ENCODE peak calls at places on chromosomes 2 and 18, in five cellular contexts. A is tibial artery, S is GM23338, K is heart right ventricle, J is OCI-LY7. X is an unnamed sample. For H3K4me1, the result is how much of the 10 kb centered on the place peaks cover.

GRCh38 chr2:38039111-38039510 is 36.8 kb downstream of the CYP1B1 start:
- DNase-seq in K (no peak), S (no peak), J (no peak), A (no peak), X (no peak)

GRCh38 chr2:240469239-240469636 is 33.8 kb downstream of the GPC1 start:
- DNase-seq in S (no peak), A (no peak), J (no peak), K (no peak), X (peak)

GRCh38 chr2:10382313-10383061 is 65.6 kb downstream of the ODC1 start:
- DNase-seq in S (peak), J (peak), K (no peak), A (peak), X (peak)

GRCh38 chr2:118119158-118119715 is 31.0 kb downstream of the INSIG2 start:
- DNase-seq in K (no peak), A (no peak), S (no peak), J (no peak), X (no peak)

GRCh38 chr2:11481789-11482472 is 16.0 kb upstream of the E2F6 start:
- DNase-seq in A (no peak), S (peak), K (no peak), J (no peak), X (no peak)

GRCh38 chr2:40105593-40105992 is 326.5 kb upstream of the THUMPD2 start:
- DNase-seq in J (no peak), K (no peak), A (no peak), S (no peak), X (no peak)

GRCh38 chr18:37985126-37985525 is 419.5 kb upstream of the CELF4 start:
- DNase-seq in J (no peak), K (no peak), A (no peak), S (peak), X (no peak)

GRCh38 chr18:30387401-30387800 is 655.1 kb downstream of the DSC3 start:
- DNase-seq in A (no peak), S (peak), J (no peak), K (no peak), X (no peak)

GRCh38 chr2:19607931-19608762 is 249.7 kb upstream of the OSR1 start:
- DNase-seq in A (no peak), S (no peak), K (no peak), J (no peak), X (no peak)

GRCh38 chr18:7678801-7679200 is 111.7 kb downstream of the PTPRM start:
- DNase-seq in J (no peak), S (no peak), K (no peak), A (no peak), X (no peak)

GRCh38 chr2:171149986-171150693 is 10.6 kb downstream of the TLK1 start:
- DNase-seq in A (no peak), K (no peak), S (no peak), J (no peak), X (no peak)

GRCh38 chr2:234164499-234165409 is 114.3 kb downstream of the SPP2 start:
- DNase-seq in K (no peak), A (no peak), S (no peak), J (peak), X (no peak)

GRCh38 chr2:234166521-234166920 is 116.0 kb downstream of the SPP2 start:
- DNase-seq in A (no peak), S (no peak), K (no peak), J (no peak), X (no peak)

GRCh38 chr2:234162876-234163275 is 112.4 kb downstream of the SPP2 start:
- DNase-seq in S (no peak), K (no peak), J (no peak), A (no peak), X (no peak)

GRCh38 chr2:234163510-234163909 is 113.0 kb downstream of the SPP2 start:
- DNase-seq in K (no peak), J (no peak), A (no peak), S (no peak), X (no peak)

GRCh38 chr2:234165421-234165820 is 114.9 kb downstream of the SPP2 start:
- DNase-seq in A (no peak), K (no peak), J (no peak), S (no peak), X (no peak)
- H3K4me1 ChIP-seq in A (under half), K (under half), J (under half), S (under half), X (under half)

GRCh38 chr2:218023636-218024035 is 20.8 kb upstream of the TNS1 start:
- DNase-seq in S (no peak), A (peak), J (no peak), K (no peak), X (peak)
- H3K27ac ChIP-seq in S (no peak), A (no peak), J (no peak), K (peak), X (no peak)

GRCh38 chr2:45390433-45390832 is 220.6 kb downstream of the SRBD1 start:
- DNase-seq in K (no peak), S (peak), A (no peak), J (no peak), X (no peak)
- H3K4me3 ChIP-seq in K (no peak), S (no peak), A (no peak), J (no peak), X (no peak)

GRCh38 chr18:47912794-47913594 is 17.5 kb downstream of the SMAD2 start:
- DNase-seq in S (no peak), K (no peak), A (no peak), J (no peak), X (no peak)

GRCh38 chr18:47917923-47918610 is 12.4 kb downstream of the SMAD2 start:
- DNase-seq in J (no peak), K (no peak), S (peak), A (no peak), X (no peak)

GRCh38 chr18:47912343-47912742 is 18.1 kb downstream of the SMAD2 start:
- DNase-seq in A (no peak), J (no peak), S (no peak), K (no peak), X (no peak)

GRCh38 chr18:47915930-47916329 is 14.5 kb downstream of the SMAD2 start:
- DNase-seq in J (no peak), A (no peak), S (no peak), K (no peak), X (no peak)

GRCh38 chr18:47915229-47915628 is 15.2 kb downstream of the SMAD2 start:
- DNase-seq in K (no peak), A (no peak), J (no peak), S (no peak), X (no peak)
- H3K4me1 ChIP-seq in K (half or more), A (under half), J (under half), S (half or more), X (under half)

GRCh38 chr2:152523091-152523490 is 188.1 kb downstream of the FMNL2 start:
- DNase-seq in K (no peak), J (no peak), A (no peak), S (no peak), X (no peak)

GRCh38 chr2:152518016-152518415 is 183.0 kb downstream of the FMNL2 start:
- DNase-seq in A (no peak), K (no peak), J (no peak), S (no peak), X (no peak)

GRCh38 chr2:152520759-152521158 is 185.8 kb downstream of the FMNL2 start:
- DNase-seq in A (no peak), J (no peak), S (no peak), K (no peak), X (no peak)

GRCh38 chr2:152518656-152519580 is 183.9 kb downstream of the FMNL2 start:
- DNase-seq in J (no peak), K (no peak), A (no peak), S (no peak), X (no peak)

DNA sequence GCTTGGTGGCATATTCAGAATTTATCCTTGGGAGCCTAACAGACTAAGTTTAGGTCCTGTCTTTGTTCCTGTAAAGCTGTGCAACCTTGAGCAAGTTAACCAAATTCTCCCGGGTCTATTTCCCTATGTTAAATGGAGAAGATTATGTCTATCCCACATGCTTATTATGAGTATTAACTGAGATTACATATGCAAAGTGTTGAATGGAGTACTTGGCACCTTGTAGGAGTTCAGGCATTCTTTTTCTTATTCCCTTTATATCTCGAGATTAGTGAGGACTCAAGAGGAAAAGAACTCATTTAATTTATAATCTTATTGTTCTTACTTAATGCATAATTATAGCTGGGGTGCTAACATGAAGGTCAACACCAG is 184.6 kb downstream of the FMNL2 start:
- DNase-seq in J (no peak), S (no peak), K (no peak), A (no peak), X (no peak)
- H3K27ac ChIP-seq in J (no peak), S (no peak), K (no peak), A (no peak), X (no peak)

GRCh38 chr18:32770651-32771168 is 2.1 kb downstream of the KLHL14 start:
- DNase-seq in K (no peak), J (no peak), S (peak), A (no peak), X (no peak)
- H3K4me3 ChIP-seq in K (peak), J (peak), S (peak), A (peak), X (peak)

DNA sequence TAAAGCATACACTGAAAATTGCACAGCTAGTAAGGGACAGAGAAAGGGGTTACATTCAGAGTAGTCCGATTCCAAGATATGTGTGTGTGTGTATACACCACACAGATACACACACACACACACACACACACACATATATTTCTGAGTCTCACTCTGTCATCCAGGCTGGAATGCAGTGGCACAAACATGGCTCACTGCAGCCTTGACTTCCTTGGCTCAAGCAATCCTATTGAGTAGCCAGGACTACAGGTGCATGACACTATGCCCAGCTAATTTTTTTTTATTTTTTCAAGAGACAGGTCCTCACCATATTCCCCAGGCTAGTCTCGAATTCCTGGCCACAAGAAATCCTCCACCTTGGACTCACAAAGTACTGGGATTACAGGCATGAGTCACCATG is 68.1 kb upstream of the ITPRID2 start:
- DNase-seq in A (no peak), K (no peak), S (no peak), J (no peak), X (no peak)
- H3K4me1 ChIP-seq in A (under half), K (under half), S (under half), J (under half), X (under half)